ENCODE peak calls at places on chromosome 3, in five cellular contexts. G is activated CD4-positive, alpha-beta T cell treated with anti-CD3 and anti-CD28 coated beads for 48 hours; Q is Daoy; R is NCI-H1436; D is kidney. Y is an unnamed sample.

GRCh38 chr3:116188231-116188785 is 257.0 kb downstream of the LSAMP start:
- DNase-seq in G (no peak), Q (peak), R (peak), D (no peak), Y (no peak)

GRCh38 chr3:141434255-141434654 is 52.6 kb upstream of the RASA2 start:
- DNase-seq in G (no peak), Q (no peak), R (no peak), D (no peak), Y (no peak)

GRCh38 chr3:184248454-184249411 is at the start of gene ALG3:
- DNase-seq in G (peak), Q (peak), R (peak), D (peak), Y (peak)

GRCh38 chr3:152073267-152073666 is 195.5 kb upstream of the MBNL1 start:
- DNase-seq in G (no peak), Q (peak), R (no peak), D (no peak), Y (no peak)

GRCh38 chr3:151362798-151363197 is 21.8 kb downstream of the P2RY12 start:
- DNase-seq in G (no peak), Q (no peak), R (no peak), D (no peak), Y (no peak)

GRCh38 chr3:25404569-25404968 is 23.5 kb upstream of the RARB start:
- DNase-seq in G (no peak), Q (no peak), R (no peak), D (no peak), Y (no peak)

GRCh38 chr3:186988806-186989205 is 58.5 kb downstream of the ST6GAL1 start:
- DNase-seq in G (no peak), Q (no peak), R (no peak), D (no peak), Y (peak)

GRCh38 chr3:53999725-54000124 is 108.1 kb upstream of the SELENOK start:
- DNase-seq in G (no peak), Q (no peak), R (no peak), D (no peak), Y (no peak)

GRCh38 chr3:174495231-174495755 is 363.8 kb upstream of the NAALADL2 start:
- DNase-seq in G (no peak), Q (peak), R (no peak), D (no peak), Y (no peak)

GRCh38 chr3:127067116-127067910 is 84.4 kb downstream of the PLXNA1 start:
- DNase-seq in G (no peak), Q (no peak), R (peak), D (peak), Y (no peak)

GRCh38 chr3:49769516-49769915 is 16.8 kb downstream of the IP6K1 start:
- DNase-seq in G (no peak), Q (no peak), R (no peak), D (no peak), Y (no peak)

GRCh38 chr3:138051946-138052802 is 42.2 kb downstream of the CLDN18 start:
- DNase-seq in G (peak), Q (peak), R (no peak), D (no peak), Y (peak)

GRCh38 chr3:32913790-32914446 is 37.5 kb upstream of the CCR4 start:
- DNase-seq in G (no peak), Q (no peak), R (no peak), D (no peak), Y (no peak)

GRCh38 chr3:57942872-57943283 is 65.3 kb upstream of the FLNB start:
- DNase-seq in G (no peak), Q (no peak), R (no peak), D (no peak), Y (no peak)

GRCh38 chr3:105014631-105015030 is 352.1 kb upstream of the ALCAM start:
- DNase-seq in G (no peak), Q (no peak), R (no peak), D (no peak), Y (no peak)